ENCODE peak calls at places on chromosomes 12 and 14, in seven cellular contexts. One of them, this sample, is unnamed.

GRCh38 chr12:51009038-51009437 is 17.1 kb downstream of the SLC11A2 start:
- DNase-seq in HTR-8/SVneo: no peak
- DNase-seq in coronary artery: no peak
- DNase-seq in mucosa of gallbladder: peak
- DNase-seq in sciatic nerve: peak
- DNase-seq in activated T-helper 1 cell treated with anti-CD3 and anti-CD28 coated beads, Interleukin-2, amount 50 U/mL, for 16 hours: no peak
- DNase-seq in adrenal gland: peak
- DNase-seq in this sample: peak

GRCh38 chr12:30962047-30962446 is 35.5 kb downstream of the TSPAN11 start:
- DNase-seq in mucosa of gallbladder: no peak
- DNase-seq in coronary artery: no peak
- DNase-seq in adrenal gland: no peak
- DNase-seq in activated T-helper 1 cell treated with anti-CD3 and anti-CD28 coated beads, Interleukin-2, amount 50 U/mL, for 16 hours: no peak
- DNase-seq in HTR-8/SVneo: no peak
- DNase-seq in sciatic nerve: no peak
- DNase-seq in this sample: no peak

GRCh38 chr14:74858022-74858421 is 17.9 kb downstream of the PROX2 start:
- DNase-seq in activated T-helper 1 cell treated with anti-CD3 and anti-CD28 coated beads, Interleukin-2, amount 50 U/mL, for 16 hours: no peak
- DNase-seq in adrenal gland: no peak
- DNase-seq in sciatic nerve: no peak
- DNase-seq in mucosa of gallbladder: no peak
- DNase-seq in coronary artery: no peak
- DNase-seq in HTR-8/SVneo: no peak
- DNase-seq in this sample: no peak

GRCh38 chr12:29103539-29103974 is 45.5 kb upstream of the FAR2 start:
- DNase-seq in activated T-helper 1 cell treated with anti-CD3 and anti-CD28 coated beads, Interleukin-2, amount 50 U/mL, for 16 hours: peak
- DNase-seq in HTR-8/SVneo: no peak
- DNase-seq in mucosa of gallbladder: no peak
- DNase-seq in adrenal gland: no peak
- DNase-seq in sciatic nerve: no peak
- DNase-seq in coronary artery: no peak
- DNase-seq in this sample: no peak

GRCh38 chr14:103155826-103156394 is 32.6 kb downstream of the TNFAIP2 start:
- DNase-seq in mucosa of gallbladder: no peak
- DNase-seq in adrenal gland: no peak
- DNase-seq in activated T-helper 1 cell treated with anti-CD3 and anti-CD28 coated beads, Interleukin-2, amount 50 U/mL, for 16 hours: no peak
- DNase-seq in sciatic nerve: no peak
- DNase-seq in HTR-8/SVneo: no peak
- DNase-seq in coronary artery: peak
- DNase-seq in this sample: no peak

GRCh38 chr12:12803186-12803585 is 10.0 kb upstream of the DDX47 start:
- DNase-seq in HTR-8/SVneo: peak
- DNase-seq in activated T-helper 1 cell treated with anti-CD3 and anti-CD28 coated beads, Interleukin-2, amount 50 U/mL, for 16 hours: no peak
- DNase-seq in mucosa of gallbladder: peak
- DNase-seq in coronary artery: no peak
- DNase-seq in adrenal gland: peak
- DNase-seq in sciatic nerve: no peak
- DNase-seq in this sample: peak

GRCh38 chr12:66144796-66145754 is 14.5 kb upstream of the LLPH start:
- DNase-seq in adrenal gland: peak
- DNase-seq in HTR-8/SVneo: peak
- DNase-seq in mucosa of gallbladder: peak
- DNase-seq in coronary artery: no peak
- DNase-seq in activated T-helper 1 cell treated with anti-CD3 and anti-CD28 coated beads, Interleukin-2, amount 50 U/mL, for 16 hours: no peak
- DNase-seq in sciatic nerve: no peak
- DNase-seq in this sample: no peak

GRCh38 chr14:99166506-99166905 is 105.5 kb downstream of the BCL11B start:
- DNase-seq in HTR-8/SVneo: no peak
- DNase-seq in mucosa of gallbladder: no peak
- DNase-seq in coronary artery: no peak
- DNase-seq in adrenal gland: no peak
- DNase-seq in activated T-helper 1 cell treated with anti-CD3 and anti-CD28 coated beads, Interleukin-2, amount 50 U/mL, for 16 hours: no peak
- DNase-seq in sciatic nerve: no peak
- DNase-seq in this sample: no peak

GRCh38 chr12:125330645-125331341 is 265.6 kb downstream of the AACS start:
- DNase-seq in coronary artery: peak
- DNase-seq in adrenal gland: peak
- DNase-seq in HTR-8/SVneo: peak
- DNase-seq in sciatic nerve: peak
- DNase-seq in activated T-helper 1 cell treated with anti-CD3 and anti-CD28 coated beads, Interleukin-2, amount 50 U/mL, for 16 hours: peak
- DNase-seq in mucosa of gallbladder: peak
- DNase-seq in this sample: no peak

This sample was measured in CD4-positive, CD25-positive, alpha-beta regulatory T cell.